ENCODE peak calls at places on chromosomes 7 and 10, in four cellular contexts. D is K562, S is GM12878, I is H1. F is an unnamed sample.

GRCh38 chr10:129924375-129925085 is 39.5 kb downstream of the EBF3 start:
- DNase-seq in D (no peak), S (no peak), I (no peak), F (no peak)

GRCh38 chr7:134495546-134495945 is 31.8 kb upstream of the AKR1B10 start:
- DNase-seq in D (no peak), S (no peak), I (no peak), F (no peak)

GRCh38 chr7:42221304-42221703 is 15.7 kb downstream of the GLI3 start:
- DNase-seq in D (no peak), S (no peak), I (no peak), F (no peak)

GRCh38 chr7:36115448-36116321 is 37.4 kb upstream of the EEPD1 start:
- DNase-seq in D (no peak), S (peak; percentile 79), I (no peak), F (peak; percentile 90)

GRCh38 chr10:19412531-19412930 is 363.9 kb downstream of the MALRD1 start:
- DNase-seq in D (no peak), S (no peak), I (no peak), F (no peak)

GRCh38 chr7:88291401-88292173 is 15.1 kb downstream of the STEAP4 start:
- DNase-seq in D (no peak), S (no peak), I (no peak), F (no peak)

GRCh38 chr7:1095621-1096155 is 7.8 kb downstream of the GPER1 start:
- DNase-seq in D (no peak), S (no peak), I (no peak), F (no peak)

GRCh38 chr10:110010076-110011069 is 2.6 kb downstream of the ADD3 start:
- DNase-seq in D (no peak), S (peak; percentile 55), I (no peak), F (no peak)

GRCh38 chr10:32379950-32380547 is 33.1 kb upstream of the EPC1 start:
- DNase-seq in D (no peak), S (no peak), I (no peak), F (no peak)

GRCh38 chr10:91709394-91709798 is 76.5 kb upstream of the PPP1R3C start:
- DNase-seq in D (no peak), S (no peak), I (no peak), F (no peak)

GRCh38 chr7:113487925-113488731 is 369.8 kb upstream of the SMIM30 start:
- DNase-seq in D (no peak), S (no peak), I (no peak), F (no peak)

GRCh38 chr10:13450078-13450477 is 78.7 kb downstream of the BEND7 start:
- DNase-seq in D (no peak), S (no peak), I (no peak), F (no peak)

GRCh38 chr7:32335107-32335506 is 155.1 kb downstream of the LSM5 start:
- DNase-seq in D (no peak), S (no peak), I (no peak), F (no peak)

GRCh38 chr10:44975487-44976331 is 2.9 kb downstream of the DEPP1 start:
- DNase-seq in D (peak; percentile 26), S (no peak), I (peak; percentile 60), F (peak; percentile 23)

GRCh38 chr7:45976485-45976856 is 55.4 kb upstream of the IGFBP3 start:
- DNase-seq in D (no peak), S (no peak), I (no peak), F (no peak)

GRCh38 chr10:118259288-118259906 is 82.7 kb downstream of the FAM204A start:
- DNase-seq in D (peak; percentile 56), S (no peak), I (peak; percentile 85), F (peak; percentile 32)

GRCh38 chr10:99123851-99124250 is 111.8 kb downstream of the HPSE2 start:
- DNase-seq in D (no peak), S (no peak), I (no peak), F (no peak)

GRCh38 chr7:45469103-45469502 is 105.1 kb upstream of the ADCY1 start:
- DNase-seq in D (no peak), S (no peak), I (no peak), F (no peak)

GRCh38 chr10:100470367-100470766 is 7.6 kb downstream of the WNT8B start:
- DNase-seq in D (no peak), S (no peak), I (no peak), F (no peak)

GRCh38 chr7:163298-163695 is 29.1 kb upstream of the FAM20C start:
- DNase-seq in D (no peak), S (no peak), I (no peak), F (no peak)

GRCh38 chr7:108062250-108063014 is 59.5 kb upstream of the LAMB1 start:
- DNase-seq in D (no peak), S (no peak), I (no peak), F (no peak)

GRCh38 chr10:59388577-59388976 is 26.2 kb upstream of the FAM13C start:
- DNase-seq in D (no peak), S (no peak), I (no peak), F (no peak)

GRCh38 chr7:1559626-1560590 is 3.9 kb upstream of the TMEM184A start:
- DNase-seq in D (no peak), S (no peak), I (no peak), F (no peak)

GRCh38 chr7:33710608-33711007 is 194.7 kb upstream of the BMPER start:
- DNase-seq in D (no peak), S (no peak), I (no peak), F (no peak)

GRCh38 chr10:133325392-133325760 is 11.3 kb downstream of the CALY start:
- DNase-seq in D (no peak), S (no peak), I (no peak), F (no peak)

GRCh38 chr10:5942471-5942870 is 34.9 kb downstream of the IL15RA start:
- DNase-seq in D (no peak), S (no peak), I (no peak), F (no peak)

GRCh38 chr10:94859086-94859485 is 79.4 kb upstream of the CYP2C9 start:
- DNase-seq in D (no peak), S (no peak), I (no peak), F (no peak)

GRCh38 chr10:131811239-131812011 is 89.4 kb upstream of the PPP2R2D start:
- DNase-seq in D (no peak), S (no peak), I (no peak), F (no peak)

GRCh38 chr10:44153901-44154670 is 230.8 kb downstream of the CXCL12 start:
- DNase-seq in D (no peak), S (no peak), I (no peak), F (no peak)

GRCh38 chr7:131688738-131689661 is 132.6 kb upstream of the PODXL start:
- DNase-seq in D (peak; percentile 96), S (no peak), I (peak; percentile 95), F (peak; percentile 23)

GRCh38 chr7:99033765-99034164 is 110.1 kb downstream of the SMURF1 start:
- DNase-seq in D (no peak), S (no peak), I (no peak), F (no peak)

GRCh38 chr7:104950006-104950405 is 64.0 kb upstream of the KMT2E start:
- DNase-seq in D (no peak), S (no peak), I (no peak), F (no peak)

GRCh38 chr7:104945599-104945956 is 68.4 kb upstream of the KMT2E start:
- DNase-seq in D (no peak), S (no peak), I (no peak), F (no peak)

GRCh38 chr7:104950754-104951153 is 63.3 kb upstream of the KMT2E start:
- DNase-seq in D (no peak), S (no peak), I (no peak), F (no peak)

GRCh38 chr7:104943502-104944343 is 70.3 kb upstream of the KMT2E start:
- DNase-seq in D (peak; percentile 85), S (peak; percentile 83), I (no peak), F (peak; percentile 94)

GRCh38 chr7:104946338-104946737 is 67.7 kb upstream of the KMT2E start:
- DNase-seq in D (no peak), S (no peak), I (no peak), F (no peak)
- TF ChIP-seq EGR1 in D (no peak), S (no peak), I (no peak), F (no peak)

DNA sequence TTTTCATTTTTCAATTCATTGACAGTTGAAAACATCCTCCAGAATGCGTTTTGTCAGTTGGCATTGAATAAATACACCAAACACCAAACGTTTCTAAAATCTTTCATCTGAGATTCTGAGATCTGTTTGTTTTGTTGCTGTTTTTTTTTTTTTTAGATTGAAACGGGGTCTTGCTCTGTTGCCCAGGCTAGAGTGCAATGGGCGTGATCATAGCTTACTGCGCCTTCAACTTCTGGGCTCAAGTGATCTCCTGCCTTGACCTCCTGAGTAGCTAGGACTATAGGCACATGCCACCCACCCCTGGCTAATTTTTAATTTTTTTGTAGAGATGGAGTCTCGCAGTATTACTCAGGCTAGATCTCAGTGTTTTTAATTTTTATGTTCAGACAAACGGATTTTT is 30.7 kb downstream of the ZRANB1 start:
- DNase-seq in D (no peak), S (no peak), I (no peak), F (no peak)
- H3K79me2 ChIP-seq in D (no peaks in the 10 kb centered on the region), S (peaks cover 4% of the 10 kb centered on the region), I (peaks cover 26% of the 10 kb centered on the region), F (peaks cover 64% of the 10 kb centered on the region)

DNA sequence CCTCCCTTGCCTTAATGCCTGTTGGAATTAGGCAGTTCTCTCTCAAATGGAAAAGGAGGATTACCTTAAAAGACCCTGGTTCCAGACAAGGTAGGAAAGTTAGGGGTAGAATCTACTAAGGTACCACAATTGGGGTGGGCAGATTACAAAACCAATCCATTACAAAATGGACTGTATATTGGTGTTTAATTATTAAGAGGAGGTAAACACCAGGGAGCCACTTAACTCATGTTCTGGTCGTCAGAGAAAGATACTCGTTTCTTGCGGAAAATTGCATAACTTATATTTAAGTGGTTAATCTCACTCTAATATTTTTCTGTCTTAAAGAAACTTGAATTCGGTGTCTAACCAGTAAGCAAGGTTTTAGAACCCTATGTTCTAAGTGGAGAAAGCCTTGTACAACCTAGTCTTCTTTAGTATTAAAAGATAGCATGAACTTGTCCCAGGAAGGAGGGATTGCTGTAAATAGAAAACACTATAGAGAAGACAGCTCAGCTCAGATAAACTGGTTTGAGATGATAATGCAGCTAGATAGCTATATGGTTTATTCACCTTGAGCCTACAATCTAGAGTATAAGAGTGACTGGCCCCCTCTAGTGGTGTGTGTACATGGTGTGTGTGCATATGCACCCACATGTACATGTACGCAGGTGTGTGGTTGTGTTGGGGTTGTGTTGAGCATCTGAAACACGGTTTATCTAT is 58.0 kb upstream of the STRIP2 start:
- DNase-seq in D (peak; percentile 71), S (no peak), I (no peak), F (peak; percentile 32)
- TF ChIP-seq EGR1 in D (no peak), S (no peak), I (no peak), F (no peak)

GRCh38 chr10:113869789-113870188 is 15.3 kb downstream of the NHLRC2 start:
- DNase-seq in D (no peak), S (no peak), I (no peak), F (no peak)
- H3K79me2 ChIP-seq in D (peaks cover 60% of the 10 kb centered on the region), S (peaks cover 6% of the 10 kb centered on the region), I (peaks cover 63% of the 10 kb centered on the region), F (peaks cover 68% of the 10 kb centered on the region)